ENCODE peak calls at places on chromosome 17, in four cellular contexts. Y is GM12865, B is fibroblast of pulmonary artery, V is lower lobe of right lung. J is an unnamed sample.

GRCh38 chr17:67689534-67690177 is 28.1 kb upstream of the NOL11 start:
- DNase-seq in Y (peak; percentile 87), B (peak; percentile 83), V (no peak), J (peak; percentile 35)

GRCh38 chr17:78923660-78924453 is 1.3 kb downstream of the TIMP2 start:
- DNase-seq in Y (peak; percentile 56), B (no peak), V (peak; percentile 94), J (no peak)

GRCh38 chr17:43411369-43411677 is 12.5 kb downstream of the ARL4D start:
- DNase-seq in Y (no peak), B (no peak), V (no peak), J (no peak)

GRCh38 chr17:80264048-80264792 is 3.6 kb downstream of the RNF213 start:
- DNase-seq in Y (peak; percentile 80), B (no peak), V (peak; percentile 65), J (no peak)

GRCh38 chr17:51371732-51372151 is 111.4 kb downstream of the UTP18 start:
- DNase-seq in Y (peak; percentile 83), B (peak; percentile 57), V (no peak), J (no peak)

GRCh38 chr17:73798111-73798748 is 154.0 kb upstream of the SDK2 start:
- DNase-seq in Y (no peak), B (peak; percentile 91), V (no peak), J (peak; percentile 90)

GRCh38 chr17:57415737-57416354 is 159.5 kb downstream of the MSI2 start:
- DNase-seq in Y (no peak), B (peak; percentile 25), V (no peak), J (no peak)

GRCh38 chr17:73284906-73285602 is 23.4 kb upstream of the CPSF4L start:
- DNase-seq in Y (no peak), B (no peak), V (no peak), J (no peak)

GRCh38 chr17:6388416-6388815 is 46.5 kb downstream of the AIPL1 start:
- DNase-seq in Y (no peak), B (no peak), V (no peak), J (no peak)

GRCh38 chr17:81396722-81397313 is 1.6 kb downstream of the BAHCC1 start:
- DNase-seq in Y (no peak), B (no peak), V (no peak), J (no peak)

GRCh38 chr17:58338907-58339774 is 10.5 kb upstream of the TSPOAP1 start:
- DNase-seq in Y (peak; percentile 96), B (peak; percentile 60), V (peak; percentile 81), J (peak; percentile 14)

GRCh38 chr17:7307686-7308624 is 527 bp downstream of the EIF5A start:
- DNase-seq in Y (peak; percentile 69), B (peak; percentile 35), V (peak; percentile 78), J (no peak)

GRCh38 chr17:65633146-65633881 is 71.9 kb upstream of the AXIN2 start:
- DNase-seq in Y (no peak), B (no peak), V (no peak), J (no peak)

GRCh38 chr17:76537288-76537577 is 276 bp downstream of the CYGB start:
- DNase-seq in Y (no peak), B (peak; percentile 60), V (no peak), J (no peak)

GRCh38 chr17:28407130-28407973 is 1.3 kb upstream of the SLC46A1 start:
- DNase-seq in Y (no peak), B (no peak), V (peak; percentile 23), J (no peak)

DNA sequence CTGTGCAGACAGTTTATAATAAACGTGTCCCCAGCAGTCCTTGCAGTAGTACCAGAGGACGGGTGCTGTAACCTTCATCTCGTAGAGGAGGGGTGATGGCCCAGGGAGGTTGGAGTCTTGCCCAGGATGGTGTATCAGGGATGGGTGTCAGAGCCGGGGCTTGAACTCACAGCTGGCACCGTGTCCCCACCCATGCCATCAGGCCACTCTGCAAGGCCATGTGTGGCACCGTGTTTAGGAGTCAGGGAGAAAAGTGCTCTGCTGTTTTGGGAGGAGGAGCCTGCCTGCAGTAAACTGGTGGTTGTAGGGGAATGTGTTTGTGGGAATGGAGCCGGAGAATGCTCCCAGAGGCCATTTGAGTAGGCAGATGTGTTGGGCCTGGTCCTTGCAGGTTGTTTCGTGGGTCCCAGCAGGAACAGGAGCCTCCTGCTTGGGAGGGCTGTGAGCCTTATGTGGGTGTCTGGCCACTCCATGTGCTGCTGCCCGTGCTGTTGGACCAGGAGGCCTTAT is 1.7 kb downstream of the ADORA2B start:
- DNase-seq in Y (no peak), B (no peak), V (no peak), J (no peak)
- H3K4me3 ChIP-seq in Y (no peak overlapping the region), B (peak overlapping the region; percentile 89), V (peak overlapping the region; percentile 65), J (no peak overlapping the region)

DNA sequence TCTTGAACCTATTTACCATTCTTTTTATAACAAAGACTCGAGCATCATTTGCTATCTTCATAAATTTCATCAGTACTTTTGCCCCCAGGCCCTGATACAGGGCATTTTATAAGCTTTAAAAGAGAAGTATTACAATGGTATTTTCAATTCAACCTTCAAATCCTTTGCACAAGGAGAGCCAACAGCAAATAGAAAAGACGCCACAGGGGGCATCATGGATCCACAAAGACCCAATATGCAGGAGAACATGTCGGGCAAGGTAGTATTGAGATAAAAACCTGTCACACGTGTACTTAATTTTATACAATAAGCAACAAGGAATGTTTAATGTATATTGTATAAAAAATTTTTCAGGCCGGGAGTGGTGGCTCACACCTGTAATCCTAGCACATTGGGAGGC is 10.2 kb downstream of the MAP3K14 start:
- DNase-seq in Y (no peak), B (no peak), V (no peak), J (no peak)
- TF ChIP-seq CTCF in Y (no peak), B (peak; percentile 21), V (no peak), J (no peak)

DNA sequence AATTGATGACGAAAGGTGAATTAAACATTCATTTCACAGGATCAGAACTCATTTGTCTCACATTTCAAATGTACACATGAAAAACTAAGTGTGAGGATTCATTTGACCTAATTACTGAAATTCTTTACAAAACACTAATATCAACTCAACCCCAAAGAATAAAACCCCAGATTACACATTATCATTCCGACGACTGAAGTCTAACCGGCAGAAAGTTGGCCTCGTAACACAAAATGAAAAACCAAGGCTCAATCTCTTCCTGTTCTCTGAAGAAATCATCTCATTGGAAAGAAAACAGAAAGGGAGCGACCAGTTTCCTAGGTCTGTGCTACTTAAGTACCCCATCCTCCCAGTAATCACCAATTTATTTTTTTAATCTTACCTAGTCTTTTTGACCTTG is 1.8 kb downstream of the JPT1 start:
- DNase-seq in Y (no peak), B (peak; percentile 11), V (no peak), J (no peak)
- H3K4me3 ChIP-seq in Y (peak overlapping the region; percentile 80), B (peak overlapping the region; percentile 86), V (peak overlapping the region; percentile 86), J (peak overlapping the region; percentile 72)

GRCh38 chr17:18043491-18043890 is 4.3 kb downstream of the GID4 start:
- DNase-seq in Y (no peak), B (peak; percentile 45), V (no peak), J (no peak)
- TF ChIP-seq CTCF in Y (no peak), B (peak; percentile 37), V (no peak), J (peak; percentile 12)

DNA sequence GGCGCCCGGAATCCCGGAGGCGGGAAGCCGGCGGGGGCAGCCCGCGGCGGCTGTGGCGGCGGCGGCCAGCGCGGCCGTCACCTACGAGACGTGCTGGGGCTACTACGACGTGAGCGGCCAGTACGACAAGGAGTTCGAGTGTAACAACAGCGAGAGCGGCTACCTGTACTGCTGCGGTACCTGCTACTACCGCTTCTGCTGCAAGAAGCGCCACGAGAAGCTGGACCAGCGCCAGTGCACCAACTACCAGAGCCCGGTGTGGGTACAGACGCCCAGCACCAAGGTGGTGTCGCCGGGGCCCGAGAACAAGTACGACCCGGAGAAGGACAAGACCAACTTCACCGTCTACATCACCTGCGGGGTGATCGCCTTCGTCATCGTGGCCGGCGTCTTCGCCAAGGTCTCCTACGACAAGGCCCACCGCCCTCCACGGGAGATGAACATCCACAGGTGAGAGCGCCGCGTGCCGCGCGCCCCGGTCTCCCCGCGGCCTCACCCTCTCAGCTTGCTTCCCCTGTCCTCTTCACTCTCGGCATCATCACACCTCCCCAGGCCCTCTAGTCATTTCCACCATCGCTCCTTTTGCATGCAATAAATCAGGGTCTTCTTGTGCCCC is 706 bp downstream of the SHISA6 start:
- DNase-seq in Y (no peak), B (no peak), V (peak; percentile 54), J (no peak)
- H3K4me3 ChIP-seq in Y (no peak overlapping the region), B (no peak overlapping the region), V (no peak overlapping the region), J (no peak overlapping the region)

J was measured in kidney epithelial cell.